ENCODE peak calls at places on chromosome 10, in nine cellular contexts. L, X, G, E, T, R, M, K and W are unnamed samples.

GRCh38 chr10:126049741-126050140 is 153.4 kb downstream of the FANK1 start:
- DNase-seq in L (no peak), X (no peak), G (no peak), E (no peak), T (no peak), R (no peak), M (no peak), K (no peak), W (peak)

GRCh38 chr10:80186364-80187012 is 18.8 kb downstream of the ANXA11 start:
- DNase-seq in L (no peak), X (no peak), G (no peak), E (no peak), T (peak), R (no peak), M (no peak), K (no peak), W (no peak)

GRCh38 chr10:79905322-79906314 is 43.3 kb downstream of the SFTPD start:
- DNase-seq in L (no peak), X (no peak), G (no peak), E (no peak), T (peak), R (no peak), M (no peak), K (no peak), W (no peak)

GRCh38 chr10:95767884-95768556 is 12.1 kb downstream of the ENTPD1 start:
- DNase-seq in L (no peak), X (no peak), G (no peak), E (no peak), T (no peak), R (no peak), M (peak), K (no peak), W (no peak)

GRCh38 chr10:22319559-22320558 is 1.0 kb upstream of the BMI1 start:
- DNase-seq in L (no peak), X (no peak), G (no peak), E (no peak), T (peak), R (no peak), M (no peak), K (no peak), W (peak)

GRCh38 chr10:133335238-133336122 is 1.2 kb downstream of the CALY start:
- DNase-seq in L (peak), X (peak), G (peak), E (peak), T (peak), R (no peak), M (peak), K (no peak), W (no peak)

GRCh38 chr10:86354761-86355540 is 11.6 kb downstream of the GRID1 start:
- DNase-seq in L (no peak), X (no peak), G (no peak), E (no peak), T (no peak), R (no peak), M (no peak), K (no peak), W (no peak)

GRCh38 chr10:60203993-60204618 is 185.6 kb downstream of the ANK3 start:
- DNase-seq in L (no peak), X (no peak), G (no peak), E (no peak), T (peak), R (peak), M (peak), K (peak), W (no peak)